ENCODE peak calls at places on chromosomes 1 and 21, in seven cellular contexts. H, S, P, Q, R, G and J are unnamed samples.

GRCh38 chr1:54355931-54356679 is 50.1 kb downstream of the SSBP3 start:
- DNase-seq in P (no peak), H (no peak), Q (no peak), R (no peak), G (no peak), S (no peak), J (peak; percentile 50)

GRCh38 chr1:171833091-171833822 is 8.0 kb upstream of the DNM3 start:
- DNase-seq in G (no peak), S (no peak), R (no peak), H (no peak), P (no peak), Q (no peak), J (no peak)

GRCh38 chr21:31943586-31943985 is 70.8 kb downstream of the HUNK start:
- DNase-seq in R (no peak), H (no peak), Q (no peak), S (no peak), P (no peak), G (no peak), J (no peak)

GRCh38 chr1:215475719-215476525 is 91.2 kb upstream of the KCTD3 start:
- DNase-seq in Q (no peak), S (no peak), G (no peak), R (no peak), P (no peak), H (no peak), J (no peak)

GRCh38 chr1:11523746-11524464 is 45.0 kb downstream of the DISP3 start:
- DNase-seq in Q (peak; percentile 35), P (no peak), R (no peak), G (peak; percentile 44), H (no peak), S (no peak), J (no peak)

GRCh38 chr1:94339229-94339927 is 78.8 kb upstream of the ABCD3 start:
- DNase-seq in R (no peak), H (no peak), P (no peak), S (no peak), Q (no peak), G (no peak), J (no peak)

GRCh38 chr1:43968348-43968948 is 1.4 kb upstream of the DPH2 start:
- DNase-seq in S (no peak), G (no peak), Q (no peak), P (no peak), H (no peak), R (no peak), J (no peak)

GRCh38 chr1:54402896-54403295 is 3.3 kb downstream of the SSBP3 start:
- DNase-seq in P (peak; percentile 47), R (no peak), G (no peak), S (no peak), H (no peak), Q (no peak), J (no peak)

GRCh38 chr1:23530089-23530749 is 814 bp downstream of the E2F2 start:
- DNase-seq in P (no peak), H (no peak), G (no peak), Q (no peak), S (no peak), R (no peak), J (peak; percentile 38)

GRCh38 chr1:206960676-206961386 is 9.4 kb downstream of the FCAMR start:
- DNase-seq in S (no peak), R (no peak), Q (no peak), G (no peak), H (no peak), P (no peak), J (no peak)

GRCh38 chr1:226637147-226637935 is 88.8 kb downstream of the STUM start:
- DNase-seq in S (no peak), Q (peak; percentile 90), G (peak; percentile 64), P (no peak), R (peak; percentile 65), H (peak; percentile 67), J (peak; percentile 38)

GRCh38 chr1:79711001-79711431 is 704.5 kb upstream of the ADGRL4 start:
- DNase-seq in G (no peak), Q (no peak), R (no peak), S (no peak), P (no peak), H (no peak), J (no peak)

GRCh38 chr1:1616838-1617237 is 1.5 kb downstream of the MIB2 start:
- DNase-seq in Q (no peak), P (no peak), S (no peak), G (peak; percentile 69), H (no peak), R (no peak), J (peak; percentile 7)

GRCh38 chr1:64909021-64909420 is 57.3 kb downstream of the JAK1 start:
- DNase-seq in G (no peak), S (no peak), R (no peak), H (peak; percentile 28), Q (no peak), P (no peak), J (no peak)

GRCh38 chr1:176198413-176198812 is 8.7 kb downstream of the COP1 start:
- DNase-seq in S (no peak), R (no peak), G (no peak), Q (no peak), H (no peak), P (no peak), J (no peak)

GRCh38 chr1:37763791-37764741 is 854 bp downstream of the EPHA10 start:
- DNase-seq in Q (no peak), H (no peak), S (no peak), G (no peak), P (no peak), R (no peak), J (no peak)

GRCh38 chr1:9580942-9581341 is 7.8 kb upstream of the TMEM201 start:
- DNase-seq in S (no peak), Q (peak; percentile 33), G (no peak), H (no peak), R (no peak), P (no peak), J (no peak)

GRCh38 chr1:247421074-247421473 is 5.1 kb downstream of the NLRP3 start:
- DNase-seq in P (no peak), Q (no peak), G (no peak), R (no peak), H (no peak), S (no peak), J (no peak)

GRCh38 chr1:21634481-21635137 is 34.5 kb downstream of the RAP1GAP start:
- DNase-seq in Q (no peak), G (no peak), R (no peak), H (no peak), P (peak; percentile 91), S (no peak), J (peak; percentile 60)

GRCh38 chr1:51592711-51593110 is 24.2 kb upstream of the OSBPL9 start:
- DNase-seq in S (no peak), R (no peak), H (no peak), Q (no peak), G (no peak), P (no peak), J (no peak)

DNA sequence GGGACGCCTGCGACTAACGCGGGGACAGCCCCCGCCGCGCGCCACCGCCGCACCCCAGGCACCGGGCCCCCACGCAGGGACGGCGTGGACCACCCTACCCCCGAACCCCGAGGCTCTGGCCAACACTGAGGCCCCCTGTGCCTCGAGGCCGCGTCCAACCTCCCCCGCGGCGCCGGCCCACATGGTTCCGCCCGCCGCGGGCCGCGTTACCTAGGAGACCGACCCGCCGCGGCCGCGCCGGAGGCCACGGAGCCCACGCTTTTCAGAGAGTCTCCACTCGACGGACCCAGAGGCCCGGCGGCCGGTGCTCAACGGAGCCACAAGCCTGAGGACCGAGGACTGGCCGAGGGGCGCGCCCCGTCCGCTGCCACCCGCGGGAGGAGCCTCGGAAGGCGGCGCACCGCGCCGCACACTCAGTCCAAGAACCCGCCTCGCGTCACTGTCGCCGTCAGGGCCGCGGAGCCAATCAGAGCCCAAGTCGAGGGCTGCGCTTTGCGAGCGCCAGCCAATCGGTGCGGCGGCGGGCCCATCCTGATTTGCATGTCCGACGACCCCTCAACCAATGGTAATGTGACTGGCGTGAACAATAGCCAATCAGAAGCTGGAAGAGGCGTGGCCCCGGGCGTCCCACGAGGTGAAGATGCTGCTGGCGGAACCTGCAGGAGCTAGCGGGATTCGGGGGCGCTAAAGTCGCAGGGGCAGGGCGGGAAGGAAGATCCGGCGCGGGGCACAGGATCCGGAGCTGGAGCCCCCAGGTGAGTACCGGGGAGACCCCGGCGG is at the start of gene NPHP4:
- DNase-seq in S (peak; percentile 99), G (peak; percentile 100), Q (peak; percentile 100), R (peak; percentile 100), H (peak; percentile 100), P (peak; percentile 100), J (peak; percentile 99)
- TF ChIP-seq EP300 in S (no peak), G (no peak), Q (no peak), R (peak; percentile 75), H (peak; percentile 15), P (no peak), J (no peak)

DNA sequence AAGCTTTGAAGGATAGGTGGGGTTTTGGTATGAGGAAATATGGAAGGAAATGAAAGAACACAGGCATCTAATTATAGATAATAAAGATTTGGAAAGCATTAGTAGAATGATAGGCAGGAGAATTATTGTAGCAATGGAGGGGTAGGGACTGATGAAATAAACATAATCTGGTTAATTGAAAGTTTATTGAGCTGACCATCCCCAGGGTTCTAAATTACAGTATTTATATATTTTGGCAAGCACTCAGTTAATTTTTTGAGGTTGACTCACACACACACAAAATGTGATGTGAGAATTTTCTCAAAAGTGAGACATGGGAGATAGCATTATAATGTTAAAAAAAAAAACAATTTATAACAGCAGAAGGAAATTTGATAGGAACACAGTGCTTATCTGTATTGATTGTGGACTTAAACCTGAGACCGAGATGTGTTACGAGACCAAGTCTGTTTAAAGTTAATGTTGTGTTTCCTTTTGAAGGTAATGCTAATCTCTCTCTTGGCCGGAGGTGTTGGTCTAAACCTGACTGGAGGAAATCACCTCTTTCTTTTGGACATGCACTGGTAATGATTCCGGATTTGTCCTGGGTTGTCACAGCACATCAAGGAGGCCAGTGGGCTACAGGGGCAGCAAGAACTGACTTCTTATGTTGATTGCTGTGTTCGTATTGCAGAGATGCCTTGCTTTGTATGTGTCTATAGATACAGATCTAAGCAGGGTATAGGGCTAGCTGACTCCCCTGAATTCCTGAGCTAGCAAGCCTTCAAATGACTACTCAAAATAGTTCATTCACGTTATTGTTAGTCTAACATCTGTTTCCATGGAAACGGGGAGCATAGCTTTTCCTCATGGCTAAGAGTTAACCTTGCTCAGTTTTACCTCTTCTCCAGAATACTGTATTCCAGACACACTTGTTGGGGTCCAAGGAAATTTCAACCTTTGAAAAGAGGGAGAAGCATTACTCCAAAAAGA is 24.4 kb downstream of the TRIM45 start:
- DNase-seq in Q (no peak), G (no peak), S (no peak), R (no peak), H (no peak), P (no peak), J (no peak)
- TF ChIP-seq EP300 in Q (no peak), G (no peak), S (no peak), R (no peak), H (no peak), P (no peak), J (no peak)

GRCh38 chr1:209674957-209675566 is at the start of gene G0S2:
- DNase-seq in R (peak; percentile 12), H (peak; percentile 89), Q (peak; percentile 88), G (peak; percentile 76), S (no peak), P (peak; percentile 83), J (peak; percentile 79)
- TF ChIP-seq EP300 in R (no peak), H (no peak), Q (no peak), G (no peak), S (no peak), P (no peak), J (no peak)

DNA sequence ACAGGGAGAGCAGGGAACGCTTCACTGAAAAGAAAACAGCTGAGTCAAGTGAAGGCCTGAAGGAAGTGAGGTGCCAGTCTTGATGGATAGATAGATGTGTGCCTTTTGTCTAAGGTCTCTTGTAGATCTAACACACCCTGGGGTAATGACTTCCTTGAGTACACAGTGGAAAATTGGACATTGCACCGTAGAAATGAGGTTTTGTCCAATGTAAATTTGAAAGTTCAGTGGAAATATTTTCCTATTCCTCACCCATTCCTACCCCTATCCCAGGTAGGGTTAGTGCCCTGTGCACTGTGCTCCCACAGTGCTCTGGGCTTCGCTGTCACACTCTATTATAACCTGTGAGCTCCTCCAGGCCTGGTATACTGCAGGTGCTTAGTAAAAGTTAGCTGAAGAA is 24.3 kb downstream of the ZMYND12 start:
- DNase-seq in S (no peak), Q (no peak), R (no peak), H (no peak), G (no peak), P (no peak), J (peak; percentile 27)
- TF ChIP-seq EP300 in S (no peak), Q (no peak), R (no peak), H (no peak), G (no peak), P (no peak), J (no peak)